ENCODE peak calls at places on chromosomes 12 and 14, in ten cellular contexts. One of them, this sample, is unnamed.

GRCh38 chr12:21828779-21829178 is 54.3 kb upstream of the KCNJ8 start:
- DNase-seq in choroid plexus epithelial cell: peak
- DNase-seq in left lung: no peak
- DNase-seq in mucosa of descending colon: no peak
- DNase-seq in foreskin fibroblast: peak
- DNase-seq in glutamatergic neuron: no peak
- DNase-seq in PC-3: no peak
- DNase-seq in tibial artery: peak
- DNase-seq in uterus: peak
- DNase-seq in endothelial cell: no peak
- DNase-seq in this sample: no peak

GRCh38 chr12:102954143-102954542 is 3.3 kb upstream of the ASCL1 start:
- DNase-seq in choroid plexus epithelial cell: no peak
- DNase-seq in left lung: no peak
- DNase-seq in mucosa of descending colon: no peak
- DNase-seq in foreskin fibroblast: no peak
- DNase-seq in glutamatergic neuron: no peak
- DNase-seq in PC-3: no peak
- DNase-seq in tibial artery: no peak
- DNase-seq in uterus: no peak
- DNase-seq in endothelial cell: no peak
- DNase-seq in this sample: no peak

GRCh38 chr14:59161571-59162175 is 26.8 kb upstream of the DAAM1 start:
- DNase-seq in choroid plexus epithelial cell: peak
- DNase-seq in left lung: no peak
- DNase-seq in mucosa of descending colon: no peak
- DNase-seq in foreskin fibroblast: peak
- DNase-seq in glutamatergic neuron: peak
- DNase-seq in PC-3: peak
- DNase-seq in tibial artery: peak
- DNase-seq in uterus: peak
- DNase-seq in endothelial cell: no peak
- DNase-seq in this sample: peak

GRCh38 chr12:4296749-4297148 is 23.2 kb downstream of the CCND2 start:
- DNase-seq in choroid plexus epithelial cell: no peak
- DNase-seq in left lung: no peak
- DNase-seq in mucosa of descending colon: no peak
- DNase-seq in foreskin fibroblast: no peak
- DNase-seq in glutamatergic neuron: no peak
- DNase-seq in PC-3: no peak
- DNase-seq in tibial artery: no peak
- DNase-seq in uterus: no peak
- DNase-seq in endothelial cell: no peak
- DNase-seq in this sample: no peak

GRCh38 chr12:74747305-74747704 is 209.7 kb downstream of the ATXN7L3B start:
- DNase-seq in choroid plexus epithelial cell: peak
- DNase-seq in left lung: no peak
- DNase-seq in mucosa of descending colon: peak
- DNase-seq in foreskin fibroblast: peak
- DNase-seq in glutamatergic neuron: no peak
- DNase-seq in PC-3: peak
- DNase-seq in tibial artery: no peak
- DNase-seq in uterus: no peak
- DNase-seq in endothelial cell: no peak
- DNase-seq in this sample: peak

GRCh38 chr14:21025374-21026151 is 702 bp upstream of the NDRG2 start:
- DNase-seq in choroid plexus epithelial cell: peak
- DNase-seq in left lung: no peak
- DNase-seq in mucosa of descending colon: peak
- DNase-seq in foreskin fibroblast: no peak
- DNase-seq in glutamatergic neuron: peak
- DNase-seq in PC-3: no peak
- DNase-seq in tibial artery: peak
- DNase-seq in uterus: peak
- DNase-seq in endothelial cell: peak
- DNase-seq in this sample: no peak

GRCh38 chr12:67813509-67813908 is 165.0 kb downstream of the DYRK2 start:
- DNase-seq in choroid plexus epithelial cell: peak
- DNase-seq in left lung: no peak
- DNase-seq in mucosa of descending colon: no peak
- DNase-seq in foreskin fibroblast: peak
- DNase-seq in glutamatergic neuron: no peak
- DNase-seq in PC-3: peak
- DNase-seq in tibial artery: no peak
- DNase-seq in uterus: no peak
- DNase-seq in endothelial cell: no peak
- DNase-seq in this sample: peak

GRCh38 chr12:8742501-8742900 is 44.7 kb downstream of the RIMKLB start:
- DNase-seq in choroid plexus epithelial cell: peak
- DNase-seq in left lung: no peak
- DNase-seq in mucosa of descending colon: no peak
- DNase-seq in foreskin fibroblast: peak
- DNase-seq in glutamatergic neuron: no peak
- DNase-seq in PC-3: no peak
- DNase-seq in tibial artery: no peak
- DNase-seq in uterus: no peak
- DNase-seq in endothelial cell: no peak
- DNase-seq in this sample: peak

GRCh38 chr12:64237382-64237781 is 15.3 kb upstream of the KICS2 start:
- DNase-seq in choroid plexus epithelial cell: no peak
- DNase-seq in left lung: no peak
- DNase-seq in mucosa of descending colon: no peak
- DNase-seq in foreskin fibroblast: no peak
- DNase-seq in glutamatergic neuron: no peak
- DNase-seq in PC-3: no peak
- DNase-seq in tibial artery: no peak
- DNase-seq in uterus: no peak
- DNase-seq in endothelial cell: no peak
- DNase-seq in this sample: no peak

GRCh38 chr12:37547611-37548010 is 769.0 kb upstream of the ALG10B start:
- DNase-seq in choroid plexus epithelial cell: no peak
- DNase-seq in left lung: no peak
- DNase-seq in mucosa of descending colon: no peak
- DNase-seq in foreskin fibroblast: no peak
- DNase-seq in glutamatergic neuron: no peak
- DNase-seq in PC-3: no peak
- DNase-seq in tibial artery: no peak
- DNase-seq in uterus: no peak
- DNase-seq in endothelial cell: no peak
- DNase-seq in this sample: no peak

GRCh38 chr14:35400707-35401421 is 3.7 kb downstream of the NFKBIA start:
- DNase-seq in choroid plexus epithelial cell: peak
- DNase-seq in left lung: no peak
- DNase-seq in mucosa of descending colon: no peak
- DNase-seq in foreskin fibroblast: no peak
- DNase-seq in glutamatergic neuron: no peak
- DNase-seq in PC-3: no peak
- DNase-seq in tibial artery: no peak
- DNase-seq in uterus: no peak
- DNase-seq in endothelial cell: no peak
- DNase-seq in this sample: peak

GRCh38 chr14:52835122-52835903 is 43.9 kb upstream of the GNPNAT1 start:
- DNase-seq in choroid plexus epithelial cell: peak
- DNase-seq in left lung: peak
- DNase-seq in mucosa of descending colon: no peak
- DNase-seq in foreskin fibroblast: peak
- DNase-seq in glutamatergic neuron: no peak
- DNase-seq in PC-3: peak
- DNase-seq in tibial artery: no peak
- DNase-seq in uterus: no peak
- DNase-seq in endothelial cell: no peak
- DNase-seq in this sample: peak

GRCh38 chr14:75979641-75980422 is 2.0 kb downstream of the TGFB3 start:
- DNase-seq in choroid plexus epithelial cell: no peak
- DNase-seq in left lung: peak
- DNase-seq in mucosa of descending colon: no peak
- DNase-seq in foreskin fibroblast: peak
- DNase-seq in glutamatergic neuron: no peak
- DNase-seq in PC-3: no peak
- DNase-seq in tibial artery: peak
- DNase-seq in uterus: peak
- DNase-seq in endothelial cell: no peak
- DNase-seq in this sample: no peak

GRCh38 chr14:91870890-91871289 is 3.6 kb upstream of the TC2N start:
- DNase-seq in choroid plexus epithelial cell: no peak
- DNase-seq in left lung: no peak
- DNase-seq in mucosa of descending colon: no peak
- DNase-seq in foreskin fibroblast: no peak
- DNase-seq in glutamatergic neuron: no peak
- DNase-seq in PC-3: no peak
- DNase-seq in tibial artery: no peak
- DNase-seq in uterus: no peak
- DNase-seq in endothelial cell: no peak
- DNase-seq in this sample: no peak

DNA sequence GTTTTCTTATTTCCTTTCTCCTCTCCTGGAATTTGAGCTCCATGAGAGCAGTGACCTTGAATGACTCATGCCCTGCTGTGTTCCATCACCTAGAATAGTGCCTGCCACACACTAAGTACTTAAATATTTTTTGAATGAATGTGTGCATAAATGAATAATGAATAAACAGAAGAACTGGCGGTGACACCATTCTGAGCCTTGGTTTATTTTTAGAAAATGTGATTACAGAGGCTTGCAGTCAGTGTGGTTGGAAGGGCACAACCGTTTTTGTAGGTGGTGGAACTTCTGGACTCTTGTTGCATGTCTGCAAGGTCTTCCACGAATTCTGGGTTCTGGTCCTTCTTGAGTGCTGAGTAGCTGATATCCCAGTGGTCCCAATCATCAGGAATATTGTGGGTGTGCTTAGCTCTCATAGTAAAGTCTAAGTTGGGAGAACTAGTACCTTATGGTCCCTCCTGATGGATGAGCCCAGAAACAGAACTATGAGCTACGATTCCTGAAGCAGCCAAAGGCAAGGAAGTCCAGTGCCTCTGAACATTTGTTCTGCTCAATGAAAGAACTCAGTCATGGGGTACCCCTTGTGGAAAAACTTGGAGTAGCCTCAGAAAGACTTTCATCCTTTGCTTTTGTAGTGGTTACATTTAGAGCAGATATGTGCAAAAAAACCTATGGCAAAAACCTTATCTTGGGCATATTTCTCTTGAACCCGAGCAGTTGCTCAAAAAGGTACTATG is 28.8 kb upstream of the BHLHE41 start:
- DNase-seq in choroid plexus epithelial cell: peak
- DNase-seq in left lung: no peak
- DNase-seq in mucosa of descending colon: no peak
- DNase-seq in foreskin fibroblast: peak
- DNase-seq in glutamatergic neuron: no peak
- DNase-seq in PC-3: peak
- DNase-seq in tibial artery: no peak
- DNase-seq in uterus: peak
- DNase-seq in endothelial cell: no peak
- DNase-seq in this sample: peak
- TF ChIP-seq CTCF in choroid plexus epithelial cell: peak
- TF ChIP-seq CTCF in left lung: no peak
- TF ChIP-seq CTCF in mucosa of descending colon: no peak
- TF ChIP-seq CTCF in foreskin fibroblast: peak
- TF ChIP-seq CTCF in glutamatergic neuron: no peak
- TF ChIP-seq CTCF in PC-3: peak
- TF ChIP-seq CTCF in tibial artery: no peak
- TF ChIP-seq CTCF in uterus: no peak
- TF ChIP-seq CTCF in endothelial cell: peak
- TF ChIP-seq CTCF in this sample: peak

GRCh38 chr12:70691018-70691672 is 53.9 kb upstream of the PTPRB start:
- DNase-seq in choroid plexus epithelial cell: peak
- DNase-seq in left lung: no peak
- DNase-seq in mucosa of descending colon: no peak
- DNase-seq in foreskin fibroblast: peak
- DNase-seq in glutamatergic neuron: no peak
- DNase-seq in PC-3: no peak
- DNase-seq in tibial artery: no peak
- DNase-seq in uterus: no peak
- DNase-seq in endothelial cell: no peak
- DNase-seq in this sample: no peak
- TF ChIP-seq CTCF in choroid plexus epithelial cell: no peak
- TF ChIP-seq CTCF in left lung: no peak
- TF ChIP-seq CTCF in mucosa of descending colon: no peak
- TF ChIP-seq CTCF in foreskin fibroblast: no peak
- TF ChIP-seq CTCF in glutamatergic neuron: no peak
- TF ChIP-seq CTCF in PC-3: no peak
- TF ChIP-seq CTCF in tibial artery: no peak
- TF ChIP-seq CTCF in uterus: no peak
- TF ChIP-seq CTCF in endothelial cell: no peak
- TF ChIP-seq CTCF in this sample: no peak

GRCh38 chr12:94285954-94286579 is 137.7 kb downstream of the PLXNC1 start:
- DNase-seq in choroid plexus epithelial cell: no peak
- DNase-seq in left lung: no peak
- DNase-seq in mucosa of descending colon: no peak
- DNase-seq in foreskin fibroblast: no peak
- DNase-seq in glutamatergic neuron: no peak
- DNase-seq in PC-3: no peak
- DNase-seq in tibial artery: no peak
- DNase-seq in uterus: no peak
- DNase-seq in endothelial cell: no peak
- DNase-seq in this sample: no peak
- TF ChIP-seq CTCF in choroid plexus epithelial cell: no peak
- TF ChIP-seq CTCF in left lung: no peak
- TF ChIP-seq CTCF in mucosa of descending colon: no peak
- TF ChIP-seq CTCF in foreskin fibroblast: no peak
- TF ChIP-seq CTCF in glutamatergic neuron: no peak
- TF ChIP-seq CTCF in PC-3: no peak
- TF ChIP-seq CTCF in tibial artery: no peak
- TF ChIP-seq CTCF in uterus: no peak
- TF ChIP-seq CTCF in endothelial cell: no peak
- TF ChIP-seq CTCF in this sample: no peak

GRCh38 chr14:49617846-49618519 is 2.4 kb downstream of the RPL36AL start:
- DNase-seq in choroid plexus epithelial cell: no peak
- DNase-seq in left lung: no peak
- DNase-seq in mucosa of descending colon: no peak
- DNase-seq in foreskin fibroblast: no peak
- DNase-seq in glutamatergic neuron: no peak
- DNase-seq in PC-3: no peak
- DNase-seq in tibial artery: no peak
- DNase-seq in uterus: no peak
- DNase-seq in endothelial cell: no peak
- DNase-seq in this sample: no peak

GRCh38 chr14:49619730-49620129 is 696 bp downstream of the RPL36AL start:
- DNase-seq in choroid plexus epithelial cell: no peak
- DNase-seq in left lung: no peak
- DNase-seq in mucosa of descending colon: no peak
- DNase-seq in foreskin fibroblast: no peak
- DNase-seq in glutamatergic neuron: no peak
- DNase-seq in PC-3: no peak
- DNase-seq in tibial artery: no peak
- DNase-seq in uterus: no peak
- DNase-seq in endothelial cell: no peak
- DNase-seq in this sample: no peak

GRCh38 chr14:49622022-49622607 is 1.5 kb downstream of the MGAT2 start:
- DNase-seq in choroid plexus epithelial cell: no peak
- DNase-seq in left lung: no peak
- DNase-seq in mucosa of descending colon: no peak
- DNase-seq in foreskin fibroblast: no peak
- DNase-seq in glutamatergic neuron: no peak
- DNase-seq in PC-3: peak
- DNase-seq in tibial artery: no peak
- DNase-seq in uterus: no peak
- DNase-seq in endothelial cell: no peak
- DNase-seq in this sample: no peak

GRCh38 chr14:49621114-49621881 is 699 bp downstream of the MGAT2 start:
- DNase-seq in choroid plexus epithelial cell: no peak
- DNase-seq in left lung: peak
- DNase-seq in mucosa of descending colon: peak
- DNase-seq in foreskin fibroblast: peak
- DNase-seq in glutamatergic neuron: peak
- DNase-seq in PC-3: peak
- DNase-seq in tibial artery: peak
- DNase-seq in uterus: peak
- DNase-seq in endothelial cell: peak
- DNase-seq in this sample: peak

GRCh38 chr14:49620182-49621113 is at the start of the genes MGAT2 and RPL36AL:
- DNase-seq in choroid plexus epithelial cell: peak
- DNase-seq in left lung: peak
- DNase-seq in mucosa of descending colon: peak
- DNase-seq in foreskin fibroblast: peak
- DNase-seq in glutamatergic neuron: peak
- DNase-seq in PC-3: peak
- DNase-seq in tibial artery: peak
- DNase-seq in uterus: peak
- DNase-seq in endothelial cell: peak
- DNase-seq in this sample: peak
- TF ChIP-seq CTCF in choroid plexus epithelial cell: peak
- TF ChIP-seq CTCF in left lung: no peak
- TF ChIP-seq CTCF in mucosa of descending colon: peak
- TF ChIP-seq CTCF in foreskin fibroblast: peak
- TF ChIP-seq CTCF in glutamatergic neuron: peak
- TF ChIP-seq CTCF in PC-3: peak
- TF ChIP-seq CTCF in tibial artery: peak
- TF ChIP-seq CTCF in uterus: peak
- TF ChIP-seq CTCF in endothelial cell: peak
- TF ChIP-seq CTCF in this sample: peak